ENCODE peak calls at places on chromosome 18, in seven cellular contexts. One of them, this sample, is unnamed.

GRCh38 chr18:59927246-59927825 is 27.5 kb downstream of the PMAIP1 start:
- DNase-seq in stimulated activated CD4-positive, alpha-beta T cell treated with anti-CD3 and anti-CD28 coated beads, TNF-alpha, amount 100 ng/mL, for 4 hours: no peak
- DNase-seq in upper lobe of left lung: no peak
- DNase-seq in M059J: no peak
- DNase-seq in stimulated activated CD8-positive, alpha-beta memory T cell treated with anti-CD3 and anti-CD28 coated beads, Interleukin-4, amount 100 ng/mL, for 4 hours: no peak
- DNase-seq in foreskin fibroblast: no peak
- DNase-seq in mesothelial cell of epicardium: no peak
- DNase-seq in this sample: peak

GRCh38 chr18:54444309-54444914 is 86.7 kb downstream of the C18orf54 start:
- DNase-seq in stimulated activated CD4-positive, alpha-beta T cell treated with anti-CD3 and anti-CD28 coated beads, TNF-alpha, amount 100 ng/mL, for 4 hours: no peak
- DNase-seq in mesothelial cell of epicardium: no peak
- DNase-seq in M059J: peak
- DNase-seq in stimulated activated CD8-positive, alpha-beta memory T cell treated with anti-CD3 and anti-CD28 coated beads, Interleukin-4, amount 100 ng/mL, for 4 hours: no peak
- DNase-seq in foreskin fibroblast: peak
- DNase-seq in upper lobe of left lung: peak
- DNase-seq in this sample: peak

GRCh38 chr18:36284671-36285295 is 12.7 kb upstream of the FHOD3 start:
- DNase-seq in mesothelial cell of epicardium: no peak
- DNase-seq in stimulated activated CD4-positive, alpha-beta T cell treated with anti-CD3 and anti-CD28 coated beads, TNF-alpha, amount 100 ng/mL, for 4 hours: no peak
- DNase-seq in stimulated activated CD8-positive, alpha-beta memory T cell treated with anti-CD3 and anti-CD28 coated beads, Interleukin-4, amount 100 ng/mL, for 4 hours: no peak
- DNase-seq in foreskin fibroblast: peak
- DNase-seq in upper lobe of left lung: no peak
- DNase-seq in M059J: peak
- DNase-seq in this sample: peak

GRCh38 chr18:77205769-77206168 is 43.9 kb upstream of the GALR1 start:
- DNase-seq in upper lobe of left lung: no peak
- DNase-seq in stimulated activated CD4-positive, alpha-beta T cell treated with anti-CD3 and anti-CD28 coated beads, TNF-alpha, amount 100 ng/mL, for 4 hours: no peak
- DNase-seq in stimulated activated CD8-positive, alpha-beta memory T cell treated with anti-CD3 and anti-CD28 coated beads, Interleukin-4, amount 100 ng/mL, for 4 hours: no peak
- DNase-seq in foreskin fibroblast: no peak
- DNase-seq in M059J: no peak
- DNase-seq in mesothelial cell of epicardium: no peak
- DNase-seq in this sample: no peak

GRCh38 chr18:75438891-75439290 is 11.4 kb upstream of the SMIM21 start:
- DNase-seq in upper lobe of left lung: no peak
- DNase-seq in stimulated activated CD8-positive, alpha-beta memory T cell treated with anti-CD3 and anti-CD28 coated beads, Interleukin-4, amount 100 ng/mL, for 4 hours: no peak
- DNase-seq in M059J: no peak
- DNase-seq in foreskin fibroblast: peak
- DNase-seq in stimulated activated CD4-positive, alpha-beta T cell treated with anti-CD3 and anti-CD28 coated beads, TNF-alpha, amount 100 ng/mL, for 4 hours: no peak
- DNase-seq in mesothelial cell of epicardium: no peak
- DNase-seq in this sample: no peak

GRCh38 chr18:10090668-10091067 is 176.9 kb downstream of the VAPA start:
- DNase-seq in mesothelial cell of epicardium: no peak
- DNase-seq in foreskin fibroblast: no peak
- DNase-seq in upper lobe of left lung: no peak
- DNase-seq in stimulated activated CD4-positive, alpha-beta T cell treated with anti-CD3 and anti-CD28 coated beads, TNF-alpha, amount 100 ng/mL, for 4 hours: no peak
- DNase-seq in stimulated activated CD8-positive, alpha-beta memory T cell treated with anti-CD3 and anti-CD28 coated beads, Interleukin-4, amount 100 ng/mL, for 4 hours: no peak
- DNase-seq in M059J: no peak
- DNase-seq in this sample: no peak

GRCh38 chr18:3857544-3857943 is 407.6 kb downstream of the TGIF1 start:
- DNase-seq in stimulated activated CD4-positive, alpha-beta T cell treated with anti-CD3 and anti-CD28 coated beads, TNF-alpha, amount 100 ng/mL, for 4 hours: no peak
- DNase-seq in mesothelial cell of epicardium: no peak
- DNase-seq in M059J: peak
- DNase-seq in foreskin fibroblast: peak
- DNase-seq in upper lobe of left lung: no peak
- DNase-seq in stimulated activated CD8-positive, alpha-beta memory T cell treated with anti-CD3 and anti-CD28 coated beads, Interleukin-4, amount 100 ng/mL, for 4 hours: no peak
- DNase-seq in this sample: no peak

GRCh38 chr18:49584431-49584830 is 22.6 kb downstream of the LIPG start:
- DNase-seq in M059J: peak
- DNase-seq in upper lobe of left lung: no peak
- DNase-seq in stimulated activated CD4-positive, alpha-beta T cell treated with anti-CD3 and anti-CD28 coated beads, TNF-alpha, amount 100 ng/mL, for 4 hours: no peak
- DNase-seq in mesothelial cell of epicardium: no peak
- DNase-seq in stimulated activated CD8-positive, alpha-beta memory T cell treated with anti-CD3 and anti-CD28 coated beads, Interleukin-4, amount 100 ng/mL, for 4 hours: no peak
- DNase-seq in foreskin fibroblast: no peak
- DNase-seq in this sample: no peak

GRCh38 chr18:56789004-56789888 is 138.1 kb downstream of the WDR7 start:
- DNase-seq in stimulated activated CD8-positive, alpha-beta memory T cell treated with anti-CD3 and anti-CD28 coated beads, Interleukin-4, amount 100 ng/mL, for 4 hours: no peak
- DNase-seq in M059J: peak
- DNase-seq in stimulated activated CD4-positive, alpha-beta T cell treated with anti-CD3 and anti-CD28 coated beads, TNF-alpha, amount 100 ng/mL, for 4 hours: no peak
- DNase-seq in upper lobe of left lung: no peak
- DNase-seq in mesothelial cell of epicardium: no peak
- DNase-seq in foreskin fibroblast: no peak
- DNase-seq in this sample: peak

GRCh38 chr18:24388975-24389374 is 8.6 kb downstream of the OSBPL1A start:
- DNase-seq in upper lobe of left lung: no peak
- DNase-seq in mesothelial cell of epicardium: no peak
- DNase-seq in stimulated activated CD4-positive, alpha-beta T cell treated with anti-CD3 and anti-CD28 coated beads, TNF-alpha, amount 100 ng/mL, for 4 hours: no peak
- DNase-seq in M059J: no peak
- DNase-seq in foreskin fibroblast: no peak
- DNase-seq in stimulated activated CD8-positive, alpha-beta memory T cell treated with anti-CD3 and anti-CD28 coated beads, Interleukin-4, amount 100 ng/mL, for 4 hours: no peak
- DNase-seq in this sample: no peak

GRCh38 chr18:32460046-32460785 is 10.5 kb downstream of the GAREM1 start:
- DNase-seq in stimulated activated CD8-positive, alpha-beta memory T cell treated with anti-CD3 and anti-CD28 coated beads, Interleukin-4, amount 100 ng/mL, for 4 hours: no peak
- DNase-seq in upper lobe of left lung: no peak
- DNase-seq in mesothelial cell of epicardium: no peak
- DNase-seq in M059J: no peak
- DNase-seq in stimulated activated CD4-positive, alpha-beta T cell treated with anti-CD3 and anti-CD28 coated beads, TNF-alpha, amount 100 ng/mL, for 4 hours: no peak
- DNase-seq in foreskin fibroblast: no peak
- DNase-seq in this sample: no peak

GRCh38 chr18:32470136-32470712 is 458 bp downstream of the GAREM1 start:
- DNase-seq in M059J: peak
- DNase-seq in foreskin fibroblast: peak
- DNase-seq in stimulated activated CD4-positive, alpha-beta T cell treated with anti-CD3 and anti-CD28 coated beads, TNF-alpha, amount 100 ng/mL, for 4 hours: no peak
- DNase-seq in mesothelial cell of epicardium: peak
- DNase-seq in upper lobe of left lung: peak
- DNase-seq in stimulated activated CD8-positive, alpha-beta memory T cell treated with anti-CD3 and anti-CD28 coated beads, Interleukin-4, amount 100 ng/mL, for 4 hours: no peak
- DNase-seq in this sample: peak

GRCh38 chr18:55251186-55251995 is 292.1 kb upstream of the CCDC68 start:
- DNase-seq in M059J: peak
- DNase-seq in stimulated activated CD8-positive, alpha-beta memory T cell treated with anti-CD3 and anti-CD28 coated beads, Interleukin-4, amount 100 ng/mL, for 4 hours: no peak
- DNase-seq in stimulated activated CD4-positive, alpha-beta T cell treated with anti-CD3 and anti-CD28 coated beads, TNF-alpha, amount 100 ng/mL, for 4 hours: no peak
- DNase-seq in foreskin fibroblast: no peak
- DNase-seq in upper lobe of left lung: no peak
- DNase-seq in mesothelial cell of epicardium: no peak
- DNase-seq in this sample: peak